ENCODE peak calls at places on chromosomes 13 and 19, in five cellular contexts. One of them, this sample, is unnamed.

GRCh38 chr13:70812481-70812880 is 704.2 kb upstream of the KLHL1 start:
- DNase-seq in pancreas: no peak
- DNase-seq in stomach: no peak
- DNase-seq in uterus: no peak
- DNase-seq in psoas muscle: no peak
- DNase-seq in this sample: no peak

GRCh38 chr19:2476451-2477140 is 669 bp downstream of the GADD45B start:
- DNase-seq in stomach: peak; percentile 45
- DNase-seq in pancreas: peak; percentile 74
- DNase-seq in psoas muscle: peak; percentile 66
- DNase-seq in uterus: peak; percentile 50
- DNase-seq in this sample: no peak

GRCh38 chr19:55663846-55664536 is 9.2 kb downstream of the U2AF2 start:
- DNase-seq in psoas muscle: no peak
- DNase-seq in stomach: no peak
- DNase-seq in uterus: no peak
- DNase-seq in pancreas: no peak
- DNase-seq in this sample: no peak

GRCh38 chr13:59691501-59692066 is 472.1 kb downstream of the DIAPH3 start:
- DNase-seq in psoas muscle: no peak
- DNase-seq in uterus: no peak
- DNase-seq in pancreas: no peak
- DNase-seq in stomach: no peak
- DNase-seq in this sample: no peak

GRCh38 chr13:108897955-108898354 is 268.5 kb downstream of the MYO16 start:
- DNase-seq in pancreas: no peak
- DNase-seq in psoas muscle: no peak
- DNase-seq in uterus: no peak
- DNase-seq in stomach: no peak
- DNase-seq in this sample: no peak

GRCh38 chr19:4278010-4278409 is 1.1 kb upstream of the SHD start:
- DNase-seq in uterus: no peak
- DNase-seq in psoas muscle: no peak
- DNase-seq in stomach: no peak
- DNase-seq in pancreas: no peak
- DNase-seq in this sample: no peak

GRCh38 chr19:4624733-4625362 is 14.5 kb upstream of the TNFAIP8L1 start:
- DNase-seq in psoas muscle: no peak
- DNase-seq in uterus: no peak
- DNase-seq in stomach: no peak
- DNase-seq in pancreas: no peak
- DNase-seq in this sample: no peak

GRCh38 chr13:108215428-108215827 is at the start of gene LIG4:
- DNase-seq in psoas muscle: peak; percentile 97
- DNase-seq in pancreas: peak; percentile 95
- DNase-seq in stomach: peak; percentile 92
- DNase-seq in uterus: peak; percentile 85
- DNase-seq in this sample: peak; percentile 35

GRCh38 chr13:113182046-113182445 is 23.6 kb downstream of the PROZ start:
- DNase-seq in psoas muscle: no peak
- DNase-seq in pancreas: no peak
- DNase-seq in stomach: no peak
- DNase-seq in uterus: no peak
- DNase-seq in this sample: no peak

GRCh38 chr13:24274452-24274971 is 34.9 kb upstream of the C1QTNF9 start:
- DNase-seq in psoas muscle: no peak
- DNase-seq in pancreas: no peak
- DNase-seq in uterus: no peak
- DNase-seq in stomach: peak; percentile 40
- DNase-seq in this sample: no peak

GRCh38 chr13:40060318-40061007 is 405.0 kb downstream of the COG6 start:
- DNase-seq in uterus: peak; percentile 89
- DNase-seq in stomach: peak; percentile 31
- DNase-seq in pancreas: peak; percentile 87
- DNase-seq in psoas muscle: peak; percentile 79
- DNase-seq in this sample: peak; percentile 24

GRCh38 chr13:46817081-46817480 is 20.1 kb upstream of the ESD start:
- DNase-seq in uterus: no peak
- DNase-seq in stomach: no peak
- DNase-seq in psoas muscle: no peak
- DNase-seq in pancreas: no peak
- DNase-seq in this sample: no peak

GRCh38 chr13:32989331-32989730 is 26.9 kb upstream of the KL start:
- DNase-seq in pancreas: no peak
- DNase-seq in stomach: no peak
- DNase-seq in psoas muscle: no peak
- DNase-seq in uterus: no peak
- DNase-seq in this sample: no peak

GRCh38 chr19:13619203-13619632 is 112.9 kb upstream of the CACNA1A start:
- DNase-seq in psoas muscle: no peak
- DNase-seq in stomach: no peak
- DNase-seq in uterus: no peak
- DNase-seq in pancreas: no peak
- DNase-seq in this sample: no peak

GRCh38 chr13:21016487-21016886 is 44.9 kb downstream of the LATS2 start:
- DNase-seq in uterus: no peak
- DNase-seq in stomach: no peak
- DNase-seq in psoas muscle: no peak
- DNase-seq in pancreas: peak; percentile 7
- DNase-seq in this sample: no peak

GRCh38 chr19:38434549-38435051 is 1.1 kb downstream of the RYR1 start:
- DNase-seq in uterus: no peak
- DNase-seq in stomach: no peak
- DNase-seq in pancreas: no peak
- DNase-seq in psoas muscle: peak; percentile 95
- DNase-seq in this sample: no peak

GRCh38 chr13:42762251-42762650 is 19.1 kb upstream of the FAM216B start:
- DNase-seq in stomach: no peak
- DNase-seq in psoas muscle: no peak
- DNase-seq in uterus: no peak
- DNase-seq in pancreas: no peak
- DNase-seq in this sample: no peak

GRCh38 chr13:50800091-50800739 is 43.3 kb downstream of the DLEU7 start:
- DNase-seq in pancreas: no peak
- DNase-seq in stomach: no peak
- DNase-seq in psoas muscle: no peak
- DNase-seq in uterus: no peak
- DNase-seq in this sample: no peak

GRCh38 chr13:41700790-41701310 is 243.5 kb downstream of the RGCC start:
- DNase-seq in uterus: peak; percentile 17
- DNase-seq in pancreas: no peak
- DNase-seq in stomach: no peak
- DNase-seq in psoas muscle: no peak
- DNase-seq in this sample: no peak

GRCh38 chr13:50236898-50237318 is 221.7 kb downstream of the KCNRG start:
- DNase-seq in uterus: no peak
- DNase-seq in pancreas: no peak
- DNase-seq in stomach: no peak
- DNase-seq in psoas muscle: no peak
- DNase-seq in this sample: no peak

GRCh38 chr19:45786533-45786894 is 4.2 kb upstream of the DMPK start:
- DNase-seq in uterus: no peak
- DNase-seq in pancreas: peak; percentile 59
- DNase-seq in stomach: no peak
- DNase-seq in psoas muscle: no peak
- DNase-seq in this sample: no peak

GRCh38 chr19:7673995-7674667 is 2.8 kb upstream of the MCEMP1 start:
- DNase-seq in pancreas: no peak
- DNase-seq in psoas muscle: peak; percentile 75
- DNase-seq in uterus: no peak
- DNase-seq in stomach: peak; percentile 70
- DNase-seq in this sample: no peak

GRCh38 chr13:111404746-111405145 is 84.3 kb downstream of the TEX29 start:
- DNase-seq in pancreas: no peak
- DNase-seq in uterus: no peak
- DNase-seq in stomach: no peak
- DNase-seq in psoas muscle: no peak
- DNase-seq in this sample: no peak

GRCh38 chr13:34357435-34358232 is 539.7 kb downstream of the RFC3 start:
- DNase-seq in psoas muscle: no peak
- DNase-seq in stomach: no peak
- DNase-seq in pancreas: no peak
- DNase-seq in uterus: no peak
- DNase-seq in this sample: no peak

GRCh38 chr13:30898721-30899188 is 7.3 kb upstream of the MEDAG start:
- DNase-seq in psoas muscle: no peak
- DNase-seq in uterus: peak; percentile 43
- DNase-seq in stomach: no peak
- DNase-seq in pancreas: no peak
- DNase-seq in this sample: peak; percentile 48

GRCh38 chr13:21676611-21677021 is 5.7 kb downstream of the FGF9 start:
- DNase-seq in stomach: peak; percentile 41
- DNase-seq in psoas muscle: no peak
- DNase-seq in uterus: no peak
- DNase-seq in pancreas: no peak
- DNase-seq in this sample: no peak

GRCh38 chr13:101109005-101109404 is 307.3 kb downstream of the NALCN start:
- DNase-seq in uterus: no peak
- DNase-seq in pancreas: no peak
- DNase-seq in stomach: no peak
- DNase-seq in psoas muscle: no peak
- DNase-seq in this sample: no peak

GRCh38 chr19:44882063-44882462 is 9.0 kb upstream of the TOMM40 start:
- DNase-seq in uterus: no peak
- DNase-seq in stomach: no peak
- DNase-seq in pancreas: no peak
- DNase-seq in psoas muscle: no peak
- DNase-seq in this sample: no peak

GRCh38 chr13:110308377-110309158 is 1.5 kb downstream of the COL4A2 start:
- DNase-seq in psoas muscle: no peak
- DNase-seq in uterus: peak; percentile 73
- DNase-seq in stomach: no peak
- DNase-seq in pancreas: no peak
- DNase-seq in this sample: no peak
- H3K27ac ChIP-seq in psoas muscle: peak overlapping the region; percentile 84
- H3K27ac ChIP-seq in uterus: peak overlapping the region; percentile 100
- H3K27ac ChIP-seq in stomach: peak overlapping the region; percentile 97
- H3K27ac ChIP-seq in pancreas: peak overlapping the region; percentile 48
- H3K27ac ChIP-seq in this sample: peak overlapping the region; percentile 97

DNA sequence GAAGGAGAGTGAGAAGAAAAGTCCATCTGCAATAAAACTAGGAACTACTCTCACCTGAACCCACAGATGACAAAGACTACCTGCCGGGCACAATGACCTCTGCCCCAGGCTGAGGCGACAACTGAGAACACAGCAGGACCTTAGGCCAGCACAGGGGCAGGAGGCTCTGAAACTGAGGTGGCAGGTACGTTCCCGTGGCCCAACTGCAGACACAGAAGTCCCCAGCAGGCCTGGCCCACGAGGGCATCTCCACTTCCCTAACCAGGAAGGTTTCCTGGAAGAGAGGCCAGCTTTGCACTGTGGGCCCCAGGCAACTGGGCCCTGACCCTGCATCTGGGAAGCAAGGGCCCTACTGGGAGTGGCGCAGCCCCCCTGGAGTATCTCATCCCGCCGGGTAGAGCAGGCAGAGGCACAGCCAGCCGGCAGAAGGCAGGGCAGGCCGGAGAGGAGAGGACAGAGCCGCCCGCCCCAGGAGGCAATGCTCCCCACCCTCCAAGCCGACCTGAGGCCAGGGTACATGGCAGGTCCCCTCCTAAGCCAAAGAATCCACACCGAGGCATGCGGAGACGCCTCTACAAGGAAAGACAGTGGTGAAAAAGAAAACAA is 32.7 kb downstream of the STK24 start:
- DNase-seq in psoas muscle: peak; percentile 54
- DNase-seq in uterus: no peak
- DNase-seq in stomach: no peak
- DNase-seq in pancreas: no peak
- DNase-seq in this sample: no peak
- H3K9me3 ChIP-seq in psoas muscle: no peaks in the 10 kb centered on the region
- H3K9me3 ChIP-seq in uterus: no peaks in the 10 kb centered on the region
- H3K9me3 ChIP-seq in stomach: no peaks in the 10 kb centered on the region
- H3K9me3 ChIP-seq in pancreas: no peaks in the 10 kb centered on the region
- H3K9me3 ChIP-seq in this sample: peaks cover under 1% of the 10 kb centered on the region

DNA sequence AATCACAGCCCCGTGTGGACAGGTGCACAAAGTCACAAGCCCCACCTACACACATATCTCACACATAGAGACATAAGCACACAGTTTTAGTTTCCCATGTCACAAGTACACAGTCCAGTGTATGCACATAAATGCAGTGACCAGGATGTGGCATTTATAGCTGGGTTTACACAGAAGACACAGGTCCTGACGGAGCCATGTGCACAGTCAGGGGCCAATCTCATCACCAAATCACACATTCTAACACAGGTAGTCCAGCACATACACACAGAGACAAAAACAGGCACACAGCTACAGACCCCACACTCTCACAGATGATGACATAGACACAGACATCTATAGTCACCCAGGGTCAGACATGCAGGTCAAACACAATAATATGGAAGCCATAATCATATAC is 2.2 kb downstream of the NUMBL start:
- DNase-seq in pancreas: no peak
- DNase-seq in uterus: no peak
- DNase-seq in psoas muscle: no peak
- DNase-seq in stomach: no peak
- DNase-seq in this sample: no peak
- H3K4me3 ChIP-seq in pancreas: no peak overlapping the region
- H3K4me3 ChIP-seq in uterus: no peak overlapping the region
- H3K4me3 ChIP-seq in psoas muscle: peak overlapping the region; percentile 72
- H3K4me3 ChIP-seq in stomach: no peak overlapping the region
- H3K4me3 ChIP-seq in this sample: peak overlapping the region; percentile 96

DNA sequence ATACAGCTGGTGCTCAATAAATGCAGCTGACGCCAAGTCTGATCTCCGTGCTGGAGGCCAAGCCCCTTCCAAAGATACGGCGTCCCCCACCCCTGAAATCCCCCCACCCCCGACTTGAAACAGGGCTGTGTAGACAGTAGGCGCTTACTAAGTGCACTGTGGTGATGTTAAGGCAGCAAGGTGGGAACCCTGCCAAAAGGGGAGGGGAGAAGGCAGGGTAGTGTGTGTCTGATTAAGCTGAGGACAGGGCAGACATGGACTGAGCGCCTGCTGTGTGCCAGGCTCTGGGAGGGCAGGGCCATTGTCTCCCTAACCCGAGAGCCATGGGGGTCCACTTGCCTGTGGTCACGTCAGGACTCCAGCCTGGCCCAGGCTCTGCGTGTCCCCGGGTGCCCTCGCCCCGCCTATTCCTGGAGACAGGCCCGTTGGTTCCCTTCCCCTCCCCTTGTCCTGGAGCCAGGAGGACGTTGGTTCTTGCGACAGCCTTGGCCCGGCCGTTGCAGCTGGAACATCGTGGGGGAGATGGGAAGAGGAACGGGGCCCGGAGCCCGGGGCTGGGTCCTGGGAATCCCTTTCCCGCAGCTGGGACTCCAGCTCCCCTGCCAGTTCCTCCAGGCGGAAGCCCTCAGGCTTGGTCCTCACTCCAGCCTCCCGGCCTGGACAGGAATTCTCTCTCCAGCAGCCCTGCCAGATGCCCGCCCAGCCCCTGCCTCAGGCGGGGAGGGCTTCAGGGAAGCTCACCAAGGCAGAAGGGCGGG is 1.7 kb upstream of the ELANE start:
- DNase-seq in stomach: peak; percentile 83
- DNase-seq in psoas muscle: peak; percentile 96
- DNase-seq in uterus: peak; percentile 88
- DNase-seq in pancreas: peak; percentile 82
- DNase-seq in this sample: peak; percentile 61
- H3K27ac ChIP-seq in stomach: peak overlapping the region; percentile 85
- H3K27ac ChIP-seq in psoas muscle: peak overlapping the region; percentile 14
- H3K27ac ChIP-seq in uterus: peak overlapping the region; percentile 70
- H3K27ac ChIP-seq in pancreas: peak overlapping the region; percentile 57
- H3K27ac ChIP-seq in this sample: peak overlapping the region; percentile 28

GRCh38 chr19:58248886-58249285 is 20.2 kb downstream of the ZNF544 start:
- DNase-seq in stomach: no peak
- DNase-seq in uterus: no peak
- DNase-seq in pancreas: no peak
- DNase-seq in psoas muscle: no peak
- DNase-seq in this sample: no peak
- H3K9me3 ChIP-seq in stomach: peaks cover 92% of the 10 kb centered on the region
- H3K9me3 ChIP-seq in uterus: no peaks in the 10 kb centered on the region
- H3K9me3 ChIP-seq in pancreas: no peaks in the 10 kb centered on the region
- H3K9me3 ChIP-seq in psoas muscle: peaks cover 99% of the 10 kb centered on the region
- H3K9me3 ChIP-seq in this sample: peaks cover 100% of the 10 kb centered on the region